ENCODE peak calls at places on chromosomes 4 and X, in five cellular contexts. N is SW 1271; X is CD4-positive, alpha-beta memory T cell; Y is stomach; J is AG04449. T is an unnamed sample.
A peak's percentile ranks its signal among the peaks of the same experiment; 100 is the strongest.

GRCh38 chr4:164571593-164572385 is 182.1 kb upstream of the SMIM31 start:
- DNase-seq in Y (no peak), J (no peak), N (no peak), X (no peak), T (no peak)

GRCh38 chr4:145406970-145407369 is 74.7 kb upstream of the SMAD1 start:
- DNase-seq in Y (no peak), X (no peak), J (no peak), N (no peak), T (no peak)

GRCh38 chr4:105683038-105683437 is 25.5 kb downstream of the INTS12 start:
- DNase-seq in Y (peak; percentile 95), N (no peak), J (no peak), X (no peak), T (no peak)

GRCh38 chr4:10677796-10678497 is 6.6 kb downstream of the CLNK start:
- DNase-seq in N (no peak), X (no peak), Y (no peak), J (no peak), T (no peak)

GRCh38 chr4:145034727-145035211 is 63.2 kb downstream of the ANAPC10 start:
- DNase-seq in Y (no peak), N (no peak), X (no peak), J (peak; percentile 46), T (no peak)

GRCh38 chr4:76601791-76602190 is 166.8 kb downstream of the SHROOM3 start:
- DNase-seq in Y (no peak), J (no peak), N (no peak), X (no peak), T (no peak)

GRCh38 chr4:140567722-140568121 is 1.0 kb downstream of the UCP1 start:
- DNase-seq in X (no peak), Y (no peak), J (no peak), N (no peak), T (peak; percentile 17)

GRCh38 chr4:159444668-159445067 is 341.8 kb downstream of the RAPGEF2 start:
- DNase-seq in Y (no peak), J (no peak), X (no peak), N (peak; percentile 2), T (no peak)

GRCh38 chr4:94545296-94545695 is 93.6 kb downstream of the PDLIM5 start:
- DNase-seq in J (no peak), Y (no peak), X (no peak), N (peak; percentile 64), T (no peak)

GRCh38 chr4:47386592-47387235 is 76.8 kb downstream of the COMMD8 start:
- DNase-seq in Y (no peak), J (no peak), X (no peak), N (no peak), T (no peak)

GRCh38 chr4:71860643-71861042 is 76.8 kb upstream of the GC start:
- DNase-seq in Y (no peak), X (no peak), J (no peak), N (no peak), T (no peak)

GRCh38 chrX:110021180-110022022 is 18.5 kb downstream of the TMEM164 start:
- DNase-seq in Y (no peak), N (no peak), X (no peak), J (no peak), T (no peak)

GRCh38 chrX:132092439-132093065 is 35.3 kb downstream of the FRMD7 start:
- DNase-seq in X (peak; percentile 50), J (no peak), Y (peak; percentile 60), N (no peak), T (peak; percentile 76)

GRCh38 chrX:111283446-111283845 is 13.2 kb upstream of the CAPN6 start:
- DNase-seq in N (no peak), J (no peak), Y (no peak), X (no peak), T (no peak)

GRCh38 chr4:26020083-26020668 is 106.2 kb downstream of the SMIM20 start:
- DNase-seq in N (no peak), J (no peak), X (no peak), Y (no peak), T (no peak)

GRCh38 chr4:8324640-8325239 is 55.2 kb downstream of the HTRA3 start:
- DNase-seq in J (no peak), X (no peak), Y (peak; percentile 9), N (no peak), T (no peak)

GRCh38 chr4:25913056-25913850 is 767 bp upstream of the SMIM20 start:
- DNase-seq in J (no peak), X (peak; percentile 53), N (no peak), Y (peak; percentile 31), T (peak; percentile 30)

GRCh38 chr4:138188406-138189084 is 53.6 kb downstream of the SLC7A11 start:
- DNase-seq in Y (no peak), N (no peak), J (no peak), X (no peak), T (no peak)

GRCh38 chr4:77385124-77385969 is 220.3 kb upstream of the CXCL13 start:
- DNase-seq in J (peak; percentile 3), X (no peak), N (peak; percentile 38), Y (peak; percentile 75), T (peak; percentile 79)

GRCh38 chr4:118981839-118982381 is 93.3 kb downstream of the SYNPO2 start:
- DNase-seq in J (peak; percentile 96), Y (peak; percentile 61), X (peak; percentile 42), N (peak; percentile 52), T (peak; percentile 77)

GRCh38 chr4:183936574-183937335 is 31.6 kb downstream of the STOX2 start:
- DNase-seq in X (no peak), Y (no peak), N (no peak), J (no peak), T (no peak)

GRCh38 chr4:39062094-39062493 is at the start of gene KLHL5:
- DNase-seq in J (no peak), X (no peak), Y (no peak), N (no peak), T (no peak)

GRCh38 chrX:31353095-31353494 is 281.3 kb upstream of the FTHL17 start:
- DNase-seq in X (no peak), Y (no peak), N (no peak), J (no peak), T (no peak)

GRCh38 chr4:101258782-101259353 is 88.5 kb downstream of the PPP3CA start:
- DNase-seq in Y (no peak), N (no peak), X (no peak), J (no peak), T (no peak)

GRCh38 chr4:88353324-88353723 is 25.3 kb upstream of the HERC6 start:
- DNase-seq in X (no peak), Y (no peak), N (no peak), J (no peak), T (no peak)

GRCh38 chrX:44003975-44004374 is 30.8 kb upstream of the NDP start:
- DNase-seq in X (no peak), N (no peak), Y (no peak), J (no peak), T (no peak)

GRCh38 chrX:154516655-154517100 is 646 bp upstream of the FAM3A start:
- DNase-seq in Y (no peak), X (no peak), J (no peak), N (no peak), T (peak; percentile 68)

GRCh38 chr4:8846046-8846720 is 25.5 kb downstream of the HMX1 start:
- DNase-seq in Y (no peak), N (no peak), X (no peak), J (no peak), T (peak; percentile 1)

GRCh38 chrX:50613846-50614245 is 143.2 kb upstream of the DGKK start:
- DNase-seq in Y (no peak), J (no peak), N (no peak), X (no peak), T (no peak)

GRCh38 chr4:141425124-141425523 is 204.4 kb downstream of the ZNF330 start:
- DNase-seq in J (peak; percentile 73), N (no peak), X (no peak), Y (no peak), T (no peak)

GRCh38 chrX:40154229-40154852 is 56.6 kb upstream of the BCOR start:
- DNase-seq in Y (no peak), X (peak; percentile 27), J (no peak), N (peak; percentile 7), T (no peak)

GRCh38 chr4:185915271-185915670 is 103.3 kb upstream of the SORBS2 start:
- DNase-seq in N (no peak), X (no peak), Y (no peak), J (no peak), T (no peak)

T was measured in testis.